ENCODE peak calls at places on chromosome X, in six cellular contexts. U, F, G, R, M and Z are unnamed samples.

GRCh38 chrX:150032742-150033141 is 94.5 kb upstream of the EOLA2 start:
- DNase-seq in U (peak), F (peak), G (peak), R (peak), M (peak), Z (peak)

GRCh38 chrX:53882331-53882730 is 161.9 kb downstream of the PHF8 start:
- DNase-seq in U (peak), F (peak), G (no peak), R (peak), M (peak), Z (peak)

GRCh38 chrX:2627272-2627867 is 63.7 kb upstream of the CD99 start:
- DNase-seq in U (peak), F (peak), G (peak), R (peak), M (peak), Z (peak)

GRCh38 chrX:36609653-36610585 is 398.2 kb upstream of the FAM47C start:
- DNase-seq in U (no peak), F (no peak), G (no peak), R (peak), M (no peak), Z (peak)

GRCh38 chrX:152020895-152021294 is 46.4 kb upstream of the GABRE start:
- DNase-seq in U (no peak), F (peak), G (peak), R (no peak), M (no peak), Z (no peak)

GRCh38 chrX:150868625-150869024 is 29.8 kb downstream of the CD99L2 start:
- DNase-seq in U (no peak), F (no peak), G (no peak), R (peak), M (no peak), Z (no peak)

GRCh38 chrX:117743469-117744251 is 372.9 kb downstream of the KLHL13 start:
- DNase-seq in U (peak), F (no peak), G (peak), R (peak), M (peak), Z (peak)

GRCh38 chrX:110081740-110082139 is 78.8 kb downstream of the TMEM164 start:
- DNase-seq in U (no peak), F (peak), G (peak), R (peak), M (peak), Z (peak)

GRCh38 chrX:65837875-65838549 is 170.6 kb downstream of the MSN start:
- DNase-seq in U (no peak), F (no peak), G (no peak), R (no peak), M (no peak), Z (no peak)

GRCh38 chrX:10415704-10416001 is 204.7 kb downstream of the MID1 start:
- DNase-seq in U (peak), F (peak), G (no peak), R (peak), M (no peak), Z (peak)

GRCh38 chrX:29042341-29042740 is 455.1 kb downstream of the IL1RAPL1 start:
- DNase-seq in U (no peak), F (no peak), G (no peak), R (no peak), M (no peak), Z (no peak)

GRCh38 chrX:119728487-119728886 is 29.9 kb upstream of the SOWAHD start:
- DNase-seq in U (no peak), F (no peak), G (no peak), R (no peak), M (peak), Z (peak)

GRCh38 chrX:49172280-49172780 is 632 bp downstream of the PLP2 start:
- DNase-seq in U (peak), F (peak), G (peak), R (peak), M (peak), Z (peak)

GRCh38 chrX:55450259-55450658 is 1.7 kb upstream of the MAGEH1 start:
- DNase-seq in U (peak), F (no peak), G (no peak), R (peak), M (peak), Z (peak)

GRCh38 chrX:78092296-78092695 is 11.8 kb upstream of the PGK1 start:
- DNase-seq in U (peak), F (peak), G (peak), R (peak), M (peak), Z (peak)

GRCh38 chrX:41335590-41336331 is 1.8 kb downstream of the DDX3X start:
- DNase-seq in U (peak), F (peak), G (peak), R (peak), M (no peak), Z (peak)

GRCh38 chrX:10106801-10107200 is 50.0 kb upstream of the CLCN4 start:
- DNase-seq in U (no peak), F (no peak), G (no peak), R (no peak), M (no peak), Z (no peak)

GRCh38 chrX:136146614-136147319 is 566 bp upstream of the FHL1 start:
- DNase-seq in U (peak), F (peak), G (no peak), R (no peak), M (no peak), Z (peak)

GRCh38 chrX:3638280-3638873 is 75.1 kb downstream of the PRKX start:
- DNase-seq in U (peak), F (peak), G (peak), R (peak), M (peak), Z (peak)

GRCh38 chrX:1207496-1208025 is 4.9 kb downstream of the CRLF2 start:
- DNase-seq in U (no peak), F (no peak), G (no peak), R (no peak), M (no peak), Z (no peak)

GRCh38 chrX:136163694-136164093 is 16.4 kb downstream of the FHL1 start:
- DNase-seq in U (peak), F (peak), G (no peak), R (no peak), M (no peak), Z (no peak)

GRCh38 chrX:21382715-21383114 is 8.5 kb downstream of the CNKSR2 start:
- DNase-seq in U (peak), F (no peak), G (no peak), R (no peak), M (peak), Z (peak)

GRCh38 chrX:16870095-16870860 is at the start of gene RBBP7:
- DNase-seq in U (peak), F (peak), G (peak), R (peak), M (peak), Z (peak)
- H3K4me2 ChIP-seq in U (peak), F (peak), G (peak), R (peak), M (peak), Z (peak)

DNA sequence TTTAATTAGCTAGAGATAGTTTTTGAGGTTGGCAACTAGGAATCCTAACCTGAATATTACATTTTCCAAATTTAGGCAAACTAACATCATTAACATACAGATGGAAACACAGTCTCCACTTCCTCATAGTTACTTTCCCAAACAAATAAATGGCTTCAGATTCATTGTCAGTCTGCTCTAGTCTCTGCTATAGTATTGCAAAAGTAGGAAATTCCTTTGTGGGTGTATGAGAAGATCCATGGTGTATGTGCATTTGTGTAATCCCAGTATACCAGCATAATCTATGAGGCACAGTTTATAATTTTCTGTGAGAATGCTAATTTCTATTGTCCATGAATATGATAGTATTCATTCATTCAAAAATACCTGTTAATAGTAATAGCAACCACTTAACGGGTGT is 3.0 kb upstream of the NDP start:
- DNase-seq in U (no peak), F (no peak), G (no peak), R (no peak), M (no peak), Z (no peak)
- H3K27ac ChIP-seq in U (no peak), F (no peak), G (no peak), R (no peak), M (no peak), Z (no peak)

GRCh38 chrX:131068945-131069719 is 11.0 kb downstream of the ARHGAP36 start:
- DNase-seq in U (peak), F (peak), G (no peak), R (no peak), M (peak), Z (peak)
- H3K4me3 ChIP-seq in U (no peak), F (no peak), G (no peak), R (no peak), M (peak), Z (no peak)

GRCh38 chrX:14963447-14964236 is 90.4 kb downstream of the MOSPD2 start:
- DNase-seq in U (peak), F (peak), G (peak), R (peak), M (peak), Z (peak)
- H3K4me2 ChIP-seq in U (peak), F (no peak), G (peak), R (peak), M (peak), Z (peak)

DNA sequence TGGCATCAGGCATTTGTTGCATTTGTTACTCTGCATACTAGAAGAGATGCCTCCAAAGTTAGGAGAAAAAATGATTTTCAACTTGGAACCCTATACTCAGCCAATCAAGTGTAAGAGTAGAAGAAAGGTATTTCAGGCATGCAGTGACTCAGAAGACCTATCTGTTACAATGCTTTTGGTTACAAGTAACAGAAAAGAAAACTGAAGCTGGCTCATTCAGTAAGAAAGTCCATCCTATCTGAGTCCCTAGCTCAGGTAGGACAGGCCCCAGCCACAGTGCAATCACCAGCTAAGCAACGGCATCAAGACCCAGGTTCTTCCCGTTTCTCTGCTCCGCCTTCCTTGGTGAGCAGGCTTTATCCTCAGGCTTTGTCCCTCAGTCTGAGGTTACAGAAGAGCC is 23.3 kb downstream of the MECP2 start:
- DNase-seq in U (peak), F (peak), G (peak), R (peak), M (peak), Z (peak)
- H3K27ac ChIP-seq in U (peak), F (peak), G (peak), R (peak), M (peak), Z (no peak)

GRCh38 chrX:94107981-94108380 is 434.0 kb downstream of the FAM133A start:
- DNase-seq in U (peak), F (no peak), G (no peak), R (no peak), M (no peak), Z (peak)
- H3K4me3 ChIP-seq in U (no peak), F (no peak), G (no peak), R (no peak), M (no peak), Z (peak)

GRCh38 chrX:13983734-13984133 is 46.0 kb downstream of the GEMIN8 start:
- DNase-seq in U (no peak), F (no peak), G (no peak), R (no peak), M (no peak), Z (no peak)
- H3K4me2 ChIP-seq in U (no peak), F (no peak), G (no peak), R (no peak), M (no peak), Z (no peak)